ENCODE peak calls at places on chromosomes 4 and X, in six cellular contexts. D is SK-N-SH, U is GM23248, P is PC-3, C is neural progenitor cell, Z is GM23338. X is an unnamed sample. For H3F3A, the result is how much of the 10 kb centered on the place peaks cover.

GRCh38 chrX:1502241-1502640 is 34.7 kb downstream of the P2RY8 start:
- DNase-seq in Z (no peak), U (no peak), C (no peak), D (no peak), P (no peak), X (no peak)

GRCh38 chrX:48490661-48491060 is 14.7 kb downstream of the FTSJ1 start:
- DNase-seq in Z (no peak), P (peak), D (no peak), C (no peak), U (peak), X (no peak)

GRCh38 chrX:115030635-115031034 is 13.2 kb upstream of the IL13RA2 start:
- DNase-seq in P (peak), D (no peak), U (no peak), C (no peak), Z (no peak), X (no peak)

GRCh38 chrX:109936114-109936513 is 66.8 kb upstream of the TMEM164 start:
- DNase-seq in C (no peak), Z (no peak), P (no peak), U (peak), D (no peak), X (no peak)

GRCh38 chrX:49308604-49309269 is 5.3 kb downstream of the GAGE10 start:
- DNase-seq in C (no peak), P (no peak), D (no peak), Z (no peak), U (peak), X (no peak)

GRCh38 chr4:113620032-113620431 is 141.5 kb downstream of the CAMK2D start:
- DNase-seq in C (no peak), Z (no peak), D (no peak), U (no peak), P (no peak), X (no peak)

GRCh38 chr4:186557486-186557885 is 2.1 kb upstream of the MTNR1A start:
- DNase-seq in P (peak), D (no peak), C (no peak), Z (no peak), U (peak), X (no peak)

GRCh38 chr4:107977482-107977881 is 12.2 kb upstream of the HADH start:
- DNase-seq in P (no peak), Z (no peak), U (no peak), C (no peak), D (no peak), X (no peak)

GRCh38 chrX:80879143-80879542 is 69.5 kb upstream of the BRWD3 start:
- DNase-seq in D (no peak), Z (no peak), C (no peak), P (peak), U (peak), X (peak)

GRCh38 chr4:81131066-81131465 is 84.0 kb downstream of the PRKG2 start:
- DNase-seq in P (no peak), D (no peak), C (no peak), U (no peak), Z (no peak), X (no peak)

GRCh38 chrX:85084770-85085393 is 81.2 kb downstream of the APOOL start:
- DNase-seq in U (peak), P (peak), C (peak), D (peak), Z (peak), X (peak)

GRCh38 chr4:27009539-27009938 is 148.9 kb downstream of the STIM2 start:
- DNase-seq in P (peak), D (no peak), Z (no peak), U (peak), C (no peak), X (no peak)

GRCh38 chr4:37873383-37873782 is 17.5 kb upstream of the TBC1D1 start:
- DNase-seq in P (peak), D (no peak), C (no peak), U (peak), Z (no peak), X (no peak)

GRCh38 chr4:125314676-125315570 is at the start of gene FAT4:
- DNase-seq in P (peak), C (peak), Z (peak), U (peak), D (peak), X (peak)

GRCh38 chrX:14529288-14529989 is at the start of gene GLRA2:
- DNase-seq in C (peak), D (no peak), P (peak), U (peak), Z (peak), X (peak)

GRCh38 chr4:121736735-121737351 is 28.1 kb downstream of the SMIM43 start:
- DNase-seq in Z (peak), D (peak), P (peak), C (peak), U (peak), X (peak)

GRCh38 chr4:88573995-88574394 is 18.3 kb upstream of the HERC3 start:
- DNase-seq in Z (peak), C (peak), P (peak), D (no peak), U (peak), X (no peak)

GRCh38 chrX:115460565-115460888 is 100.4 kb upstream of the PLS3 start:
- DNase-seq in D (no peak), U (peak), C (no peak), Z (no peak), P (peak), X (no peak)

GRCh38 chr4:186689476-186689875 is 34.2 kb downstream of the FAT1 start:
- DNase-seq in C (no peak), D (no peak), P (no peak), Z (no peak), U (peak), X (no peak)

GRCh38 chrX:118976599-118977340 is 2.4 kb downstream of the LONRF3 start:
- DNase-seq in C (no peak), D (peak), U (peak), P (peak), Z (no peak), X (no peak)

GRCh38 chr4:168098257-168098717 is 6.0 kb downstream of the ANXA10 start:
- DNase-seq in P (peak), U (peak), Z (no peak), C (no peak), D (no peak), X (no peak)

GRCh38 chrX:129641941-129642340 is 12.8 kb downstream of the APLN start:
- DNase-seq in D (no peak), P (peak), Z (no peak), U (peak), C (no peak), X (no peak)

GRCh38 chrX:151488677-151489076 is 74.8 kb upstream of the PASD1 start:
- DNase-seq in D (peak), C (peak), U (peak), Z (peak), P (no peak), X (no peak)

GRCh38 chr4:47704693-47705325 is 133.1 kb downstream of the CORIN start:
- DNase-seq in C (peak), P (peak), Z (peak), U (peak), D (peak), X (peak)

GRCh38 chr4:15469402-15470148 is at the start of gene CC2D2A:
- DNase-seq in C (peak), D (peak), P (peak), Z (peak), U (peak), X (no peak)

GRCh38 chr4:188976644-188977115 is 837.4 kb downstream of the TRIML1 start:
- DNase-seq in D (no peak), C (peak), U (peak), P (peak), Z (peak), X (peak)

GRCh38 chrX:150648296-150648940 is 44.8 kb upstream of the MTMR1 start:
- DNase-seq in D (no peak), P (no peak), C (no peak), U (no peak), Z (no peak), X (no peak)

GRCh38 chr4:137541181-137541580 is 8.9 kb upstream of the PCDH18 start:
- DNase-seq in D (no peak), C (no peak), P (no peak), U (peak), Z (no peak), X (no peak)

GRCh38 chrX:70196961-70197805 is 19.9 kb downstream of the DGAT2L6 start:
- DNase-seq in P (peak), Z (peak), D (peak), C (peak), U (peak), X (peak)

GRCh38 chrX:65948103-65948502 is 91.8 kb downstream of the VSIG4 start:
- DNase-seq in C (no peak), D (no peak), Z (no peak), P (no peak), U (no peak), X (no peak)

GRCh38 chr4:103934178-103934789 is 214.5 kb upstream of the TACR3 start:
- DNase-seq in C (peak), Z (peak), U (peak), P (peak), D (peak), X (peak)

GRCh38 chrX:46180258-46180687 is 364.9 kb downstream of the ZNF674 start:
- DNase-seq in U (peak), Z (no peak), P (peak), C (peak), D (no peak), X (peak)

GRCh38 chrX:15170927-15171326 is 99.0 kb downstream of the ASB9 start:
- DNase-seq in D (no peak), P (no peak), Z (no peak), C (no peak), U (no peak), X (no peak)

GRCh38 chrX:75155830-75156525 is at the start of gene ABCB7:
- DNase-seq in C (peak), D (peak), Z (peak), P (peak), U (peak), X (peak)

GRCh38 chrX:118208476-118208875 is 91.9 kb upstream of the KLHL13 start:
- DNase-seq in U (no peak), P (no peak), Z (no peak), C (no peak), D (no peak), X (no peak)

GRCh38 chrX:17046478-17047097 is 100.1 kb downstream of the REPS2 start:
- DNase-seq in P (peak), U (peak), Z (peak), C (peak), D (peak), X (peak)

GRCh38 chrX:148380614-148381561 is 119.5 kb upstream of the AFF2 start:
- DNase-seq in C (no peak), U (peak), D (no peak), P (no peak), Z (no peak), X (peak)

GRCh38 chrX:21056636-21057035 is 317.6 kb upstream of the CNKSR2 start:
- DNase-seq in Z (no peak), C (no peak), D (no peak), U (peak), P (peak), X (no peak)

GRCh38 chr4:158016511-158016910 is 156.3 kb downstream of the GASK1B start:
- DNase-seq in U (peak), P (no peak), Z (no peak), D (no peak), C (no peak), X (no peak)

GRCh38 chrX:18360867-18361266 is 6.4 kb upstream of the SCML2 start:
- DNase-seq in Z (no peak), P (peak), C (no peak), D (no peak), U (peak), X (no peak)

DNA sequence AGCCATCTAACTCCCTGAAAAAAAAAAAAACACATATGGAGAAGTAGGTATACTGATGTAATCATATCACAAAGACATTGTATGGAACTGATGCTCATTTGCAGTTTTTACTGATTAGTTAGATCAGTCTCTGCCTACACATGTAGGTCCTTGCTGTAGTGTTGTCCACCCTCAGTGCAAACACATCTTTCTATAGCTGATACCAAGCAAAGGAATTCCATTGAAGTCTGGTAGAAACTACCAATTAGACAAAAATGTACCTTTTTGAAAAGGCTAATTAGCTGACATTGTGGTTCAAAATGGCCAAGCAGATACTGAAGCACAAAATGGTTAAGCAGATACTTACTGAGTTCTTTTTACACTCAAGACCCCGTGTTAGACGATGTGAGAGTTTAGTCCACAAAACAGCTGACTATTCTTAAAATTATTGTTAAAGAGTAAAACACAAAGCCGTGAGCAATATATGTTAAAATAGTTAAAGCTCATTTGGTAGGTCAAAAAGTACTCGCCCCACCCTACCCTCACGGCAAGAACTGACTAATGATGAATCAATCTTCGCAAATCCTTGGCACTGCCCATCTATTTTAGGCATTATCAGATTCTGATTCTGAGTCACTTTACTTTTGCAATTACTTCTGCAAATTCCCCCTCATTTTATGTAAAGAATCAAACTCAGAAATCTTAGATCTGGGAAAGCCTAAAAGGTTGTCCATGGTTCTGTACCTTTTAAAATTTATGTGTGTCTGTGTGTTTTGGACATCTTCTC is 40.4 kb downstream of the COL4A6 start:
- DNase-seq in C (no peak), D (no peak), Z (no peak), P (peak), U (peak), X (no peak)
- H3F3A ChIP-seq in C (under half), D (under half), Z (under half), P (under half), U (under half), X (under half)

GRCh38 chr4:174505012-174505411 is 17.3 kb downstream of the HPGD start:
- DNase-seq in U (no peak), C (no peak), P (no peak), D (no peak), Z (no peak), X (no peak)

GRCh38 chr4:174505892-174506291 is 16.4 kb downstream of the HPGD start:
- DNase-seq in U (no peak), D (no peak), P (no peak), Z (no peak), C (peak), X (no peak)

GRCh38 chr4:174503079-174503724 is 19.1 kb downstream of the HPGD start:
- DNase-seq in D (no peak), P (peak), C (no peak), U (peak), Z (no peak), X (no peak)
- TF ChIP-seq EZH2phosphoT487 in D (no peak), P (no peak), C (no peak), U (no peak), Z (no peak), X (no peak)

GRCh38 chrX:19751068-19751467 is 136.3 kb downstream of the SH3KBP1 start:
- DNase-seq in D (no peak), P (peak), Z (peak), U (peak), C (peak), X (no peak)
- H3F3A ChIP-seq in D (under half), P (under half), Z (under half), U (under half), C (under half), X (under half)

GRCh38 chr4:56728512-56728911 is 47.4 kb upstream of the HOPX start:
- DNase-seq in Z (no peak), D (no peak), U (peak), C (no peak), P (peak), X (no peak)
- TF ChIP-seq EZH2phosphoT487 in Z (no peak), D (no peak), U (no peak), C (no peak), P (no peak), X (no peak)

DNA sequence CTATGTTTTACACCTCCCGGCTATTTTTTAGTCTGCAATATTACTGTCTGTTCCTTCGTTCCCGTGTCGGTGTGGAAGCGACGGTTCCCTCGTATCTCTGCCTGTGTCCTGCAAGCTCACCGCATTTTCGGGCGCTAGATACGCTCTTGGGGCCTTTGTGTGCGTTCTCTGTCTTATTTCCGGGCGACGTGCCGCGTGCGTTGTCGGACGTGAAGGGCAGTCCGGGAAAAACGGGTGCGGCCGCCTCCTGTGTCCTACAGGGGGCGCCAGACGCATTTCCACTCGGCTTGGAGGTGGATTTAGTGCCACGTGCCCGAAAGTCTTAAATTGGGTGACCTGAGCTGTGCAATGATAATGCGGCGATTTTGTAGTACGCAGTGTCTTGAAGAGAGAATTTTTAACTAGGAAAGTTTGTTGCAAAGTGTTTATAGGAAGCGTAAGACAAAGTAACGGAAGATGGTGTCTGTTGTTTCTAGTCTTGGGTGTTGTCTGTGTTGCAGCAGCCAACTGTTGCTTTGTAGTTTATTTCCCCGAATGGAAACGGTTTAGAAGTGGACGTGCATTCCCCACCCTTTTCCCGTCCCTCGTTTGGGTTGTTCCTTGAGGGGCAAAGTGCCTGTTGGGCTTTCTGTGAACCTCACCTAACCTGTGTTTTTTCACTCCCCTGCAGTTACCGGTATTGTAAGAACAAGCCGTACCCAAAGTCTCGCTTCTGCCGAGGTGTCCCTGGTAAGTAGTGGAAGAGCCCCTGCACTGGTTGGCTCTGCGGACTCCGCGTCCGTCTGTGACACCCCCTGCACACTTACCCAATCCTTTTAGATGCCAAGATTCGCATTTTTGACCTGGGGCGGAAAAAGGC is 720 bp downstream of the RPL10 start:
- DNase-seq in D (peak), Z (peak), C (peak), U (peak), P (peak), X (peak)
- H3F3A ChIP-seq in D (under half), Z (under half), C (under half), U (under half), P (under half), X (under half)

DNA sequence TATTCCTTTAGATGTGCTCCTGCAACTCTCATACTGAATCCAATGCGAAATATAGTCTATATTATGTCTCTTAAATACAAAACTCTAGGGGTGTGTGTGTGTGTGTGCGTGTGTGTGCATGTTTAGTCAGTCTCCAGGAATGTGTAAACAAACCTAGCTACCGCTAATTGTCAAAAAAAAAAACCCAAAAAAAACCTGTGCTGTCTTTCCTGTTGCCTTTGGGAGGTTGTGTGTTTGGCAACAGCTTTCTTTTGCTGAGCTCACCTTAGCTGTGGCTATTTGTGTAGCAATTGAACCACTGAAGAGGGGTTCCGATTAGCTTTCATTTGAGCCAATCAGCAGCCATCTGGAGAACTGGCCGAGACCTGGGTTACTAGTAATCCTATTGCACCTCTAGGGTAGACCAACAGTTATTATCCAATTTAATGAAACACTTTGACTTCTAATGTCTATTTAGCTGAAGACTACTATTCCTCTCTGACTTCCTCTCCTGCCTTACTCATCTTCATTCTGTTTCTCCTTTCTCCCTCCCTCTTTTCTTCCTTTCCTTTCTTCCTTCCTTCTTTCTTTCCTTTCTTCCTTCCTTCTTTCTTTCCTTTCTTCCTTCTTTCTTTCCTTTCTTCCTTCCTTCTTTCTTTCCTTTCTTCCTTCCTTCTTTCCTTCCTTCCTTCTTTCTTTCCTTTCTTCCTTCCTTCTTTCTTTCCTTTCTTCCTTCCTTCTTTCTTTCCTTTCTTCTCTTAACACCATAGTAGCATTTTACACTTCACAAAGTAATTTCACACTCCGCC is 471.1 kb downstream of the GBA3 start:
- DNase-seq in C (peak), U (no peak), D (no peak), P (peak), Z (peak), X (no peak)
- TF ChIP-seq EZH2phosphoT487 in C (no peak), U (no peak), D (no peak), P (no peak), Z (no peak), X (no peak)